ENCODE peak calls at places on chromosomes 3 and 15, in six cellular contexts. D, K, P, Z, G and C are unnamed samples. For H3K4me1, the result is how much of the 10 kb centered on the place peaks cover.

GRCh38 chr3:188683032-188683491 is 488.7 kb upstream of the TPRG1 start:
- DNase-seq in G (no peak), P (no peak), D (no peak), K (no peak), Z (no peak), C (no peak)

GRCh38 chr3:30344288-30344687 is 262.1 kb upstream of the TGFBR2 start:
- DNase-seq in K (no peak), Z (no peak), P (no peak), G (no peak), D (no peak), C (no peak)

GRCh38 chr15:97482521-97482920 is 478.0 kb upstream of the ARRDC4 start:
- DNase-seq in Z (no peak), K (no peak), D (no peak), G (no peak), P (no peak), C (no peak)

GRCh38 chr15:73318463-73319351 is 50.1 kb downstream of the HCN4 start:
- DNase-seq in G (no peak), K (no peak), P (no peak), Z (no peak), D (no peak), C (peak)

GRCh38 chr3:59605944-59606534 is 556.2 kb upstream of the CFAP20DC start:
- DNase-seq in K (no peak), G (no peak), P (no peak), Z (no peak), D (no peak), C (no peak)

GRCh38 chr3:37991109-37991508 is 523 bp downstream of the VILL start:
- DNase-seq in G (no peak), P (peak), D (no peak), Z (no peak), K (no peak), C (no peak)

GRCh38 chr3:118966700-118967099 is 67.9 kb downstream of the IGSF11 start:
- DNase-seq in P (no peak), D (no peak), K (no peak), Z (no peak), G (no peak), C (no peak)

GRCh38 chr15:96070636-96071035 is 259.9 kb upstream of the NR2F2 start:
- DNase-seq in Z (no peak), P (no peak), D (no peak), K (no peak), G (no peak), C (no peak)

GRCh38 chr3:15520804-15521572 is 518 bp downstream of the COLQ start:
- DNase-seq in Z (no peak), D (no peak), K (no peak), G (no peak), P (no peak), C (no peak)

GRCh38 chr3:22117751-22118346 is 366.8 kb upstream of the ZNF385D start:
- DNase-seq in G (no peak), K (no peak), Z (peak), D (no peak), P (no peak), C (no peak)

GRCh38 chr3:46944191-46944590 is 32.4 kb downstream of the CCDC12 start:
- DNase-seq in D (no peak), P (no peak), G (no peak), K (no peak), Z (no peak), C (no peak)

GRCh38 chr15:63084806-63085205 is 36.9 kb upstream of the LACTB start:
- DNase-seq in G (no peak), K (no peak), Z (no peak), D (no peak), P (no peak), C (no peak)

GRCh38 chr15:36370051-36370734 is 209.2 kb upstream of the CDIN1 start:
- DNase-seq in P (no peak), Z (no peak), D (no peak), G (no peak), K (no peak), C (no peak)

GRCh38 chr15:101067660-101068522 is 148.7 kb downstream of the LRRK1 start:
- DNase-seq in K (no peak), P (no peak), G (no peak), Z (no peak), D (no peak), C (peak)

GRCh38 chr15:25170113-25170731 is 215.4 kb downstream of the SNRPN start:
- DNase-seq in P (peak), K (peak), G (no peak), Z (no peak), D (peak), C (peak)

GRCh38 chr15:61169904-61170695 is 59.0 kb downstream of the RORA start:
- DNase-seq in D (no peak), G (no peak), K (no peak), Z (no peak), P (no peak), C (no peak)

GRCh38 chr3:157789162-157789561 is 285.9 kb upstream of the VEPH1 start:
- DNase-seq in D (no peak), P (no peak), G (no peak), K (no peak), Z (peak), C (no peak)

GRCh38 chr3:141578197-141578596 is 91.4 kb downstream of the RASA2 start:
- DNase-seq in G (no peak), P (no peak), D (no peak), K (no peak), Z (no peak), C (no peak)

GRCh38 chr15:90623854-90624253 is 93.3 kb upstream of the BLM start:
- DNase-seq in G (no peak), Z (no peak), P (no peak), D (no peak), K (no peak), C (no peak)

GRCh38 chr3:134082582-134082981 is 52.9 kb upstream of the SLCO2A1 start:
- DNase-seq in Z (no peak), D (no peak), K (no peak), P (no peak), G (no peak), C (no peak)

GRCh38 chr3:116256843-116257485 is 188.3 kb downstream of the LSAMP start:
- DNase-seq in K (no peak), Z (no peak), P (no peak), D (no peak), G (no peak), C (no peak)

GRCh38 chr15:39192376-39192775 is 388.5 kb upstream of the THBS1 start:
- DNase-seq in G (no peak), P (no peak), K (no peak), Z (no peak), D (no peak), C (no peak)

GRCh38 chr3:126135056-126135397 is 45.4 kb downstream of the ALDH1L1 start:
- DNase-seq in G (no peak), K (no peak), D (no peak), P (peak), Z (no peak), C (peak)

DNA sequence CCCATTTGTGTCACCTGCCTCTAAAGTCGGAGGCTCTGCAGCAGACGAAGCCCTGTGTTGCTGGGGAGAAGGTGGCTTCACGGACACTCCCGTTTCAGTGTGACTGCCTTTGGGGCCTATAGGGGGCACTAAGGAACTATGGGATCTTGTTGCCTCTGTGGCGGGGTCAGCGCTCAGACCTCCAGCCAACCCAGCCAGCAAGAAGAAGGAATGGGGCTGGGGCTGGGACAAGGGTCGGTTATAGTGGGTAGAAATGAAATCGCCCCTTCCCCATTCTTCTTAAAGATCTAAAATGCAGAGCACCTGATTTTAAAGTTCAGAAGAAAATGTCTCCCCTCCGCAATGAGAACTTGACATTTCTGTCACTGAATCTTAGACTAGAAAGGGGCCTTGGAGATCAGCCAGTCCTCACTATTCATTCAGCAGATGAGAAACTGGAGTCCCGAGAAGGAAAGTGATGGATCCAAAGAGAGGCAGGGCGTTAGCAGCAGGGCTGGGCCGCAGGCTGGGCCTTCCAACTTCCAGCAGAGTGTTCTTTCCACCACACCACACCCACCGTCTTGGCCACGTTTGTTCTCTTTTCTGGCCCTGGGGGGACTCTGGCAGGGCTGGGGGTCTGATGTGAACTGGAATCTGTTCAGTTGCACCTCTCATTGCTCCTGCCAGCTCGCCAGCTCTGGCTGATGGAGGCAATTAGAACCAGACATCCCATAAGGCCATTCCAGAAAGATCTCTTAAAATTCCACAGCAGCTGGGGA is 195.4 kb downstream of the OPA1 start:
- DNase-seq in P (peak), K (no peak), Z (peak), D (peak), G (no peak), C (peak)
- H3K4me3 ChIP-seq in P (no peak), K (no peak), Z (no peak), D (no peak), G (no peak), C (no peak)

DNA sequence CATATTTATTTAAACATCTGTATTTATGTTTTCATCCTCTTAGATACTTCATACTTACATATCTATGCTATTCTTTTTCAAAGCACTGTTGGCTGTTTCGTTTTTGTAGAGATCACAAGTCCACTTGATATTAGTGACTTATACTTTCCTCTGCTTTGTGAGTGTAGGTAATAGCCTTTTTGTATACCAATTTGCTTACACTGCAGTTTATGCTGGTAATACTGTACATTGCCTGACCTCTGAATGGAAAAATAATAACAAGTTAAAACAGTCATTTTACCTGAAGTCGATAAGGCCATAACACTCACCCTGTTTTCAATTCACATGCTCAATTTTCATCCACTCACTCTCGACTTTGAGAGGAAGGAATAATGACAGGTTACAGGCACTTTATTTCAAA is 89.9 kb upstream of the NANOGP8 start:
- DNase-seq in G (no peak), Z (no peak), K (no peak), P (no peak), D (no peak), C (no peak)
- TF ChIP-seq POLR2A in G (no peak), Z (no peak), K (no peak), P (no peak), D (no peak), C (no peak)

DNA sequence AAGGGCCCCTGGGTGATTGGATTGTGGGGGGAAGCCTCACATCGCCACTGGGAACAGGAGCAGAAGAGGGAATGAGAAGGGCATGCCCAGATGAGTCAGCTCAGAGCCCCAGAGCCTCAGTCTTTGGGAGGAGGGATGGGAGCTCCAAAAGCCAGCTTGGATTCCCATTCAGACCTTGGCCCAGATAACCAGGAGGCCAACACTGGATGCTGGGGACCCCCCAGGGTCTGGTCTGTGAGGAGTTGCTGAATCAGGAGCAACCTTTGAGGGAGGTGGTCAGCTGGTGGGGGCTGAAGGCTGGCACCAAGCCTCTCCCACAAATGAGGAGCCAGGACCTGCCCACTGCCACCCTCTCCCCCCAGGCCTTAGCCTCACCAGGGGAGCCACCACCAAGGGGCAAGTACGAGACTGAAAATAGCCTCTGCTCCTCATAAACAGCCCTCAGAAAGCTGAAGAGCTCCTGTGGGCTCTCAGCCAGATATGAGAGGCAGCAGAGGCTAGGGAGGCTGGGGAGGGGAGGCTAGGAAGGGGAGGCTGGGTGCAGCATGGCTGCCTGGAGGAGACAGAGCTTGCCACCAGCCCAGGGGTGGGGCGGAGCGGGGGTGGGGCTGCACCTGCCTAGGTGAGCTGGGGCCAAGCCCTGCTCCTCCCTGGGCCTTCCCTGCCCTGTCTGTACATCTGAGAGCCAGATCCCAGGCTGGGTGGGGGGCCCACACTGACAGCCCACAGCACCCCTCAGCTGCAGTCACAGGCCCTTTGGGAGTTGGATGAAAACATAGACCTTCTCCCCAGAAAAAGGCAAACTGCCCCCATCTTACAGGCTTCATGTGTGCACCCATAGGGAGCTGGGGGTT is 99.8 kb downstream of the SEC22A start:
- DNase-seq in G (no peak), K (no peak), D (peak), Z (no peak), P (no peak), C (no peak)
- H3K4me1 ChIP-seq in G (under half), K (under half), D (under half), Z (under half), P (under half), C (under half)

DNA sequence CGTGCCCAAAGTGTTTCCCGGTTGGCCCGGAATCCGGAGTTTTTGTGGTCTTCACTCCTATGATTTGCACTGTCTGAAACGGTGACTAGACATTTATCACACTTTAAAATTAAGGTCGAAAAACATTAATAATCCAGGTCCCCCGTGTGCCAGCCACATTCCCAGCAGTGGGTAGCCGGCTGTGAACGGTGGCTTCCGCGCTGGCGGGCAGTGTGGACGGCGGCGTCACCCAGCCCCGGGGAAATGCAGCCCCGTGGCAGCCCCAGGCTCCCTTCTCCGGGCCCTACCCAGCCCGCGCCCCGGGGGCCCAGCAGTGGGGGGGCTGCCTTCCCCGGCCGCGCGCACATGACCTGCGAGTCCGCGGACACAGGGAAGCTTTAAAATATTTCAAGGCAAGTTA is 25.3 kb downstream of the GABRA5 start:
- DNase-seq in K (no peak), G (no peak), P (no peak), Z (no peak), D (no peak), C (no peak)
- H3K4me3 ChIP-seq in K (peak), G (peak), P (peak), Z (no peak), D (peak), C (no peak)

GRCh38 chr15:65305776-65306175 is 1.3 kb downstream of the RNU5B-1 start:
- DNase-seq in G (no peak), P (no peak), K (no peak), Z (no peak), D (no peak), C (no peak)

GRCh38 chr15:65305144-65305758 is 774 bp downstream of the RNU5B-1 start:
- DNase-seq in P (no peak), D (no peak), K (no peak), G (no peak), Z (no peak), C (peak)

GRCh38 chr15:65303687-65304392 is 637 bp upstream of the RNU5B-1 start:
- DNase-seq in P (peak), D (peak), Z (peak), K (peak), G (no peak), C (peak)

GRCh38 chr15:65306551-65306950 is 2.1 kb downstream of the RNU5B-1 start:
- DNase-seq in D (no peak), P (no peak), G (no peak), Z (no peak), K (no peak), C (no peak)

GRCh38 chr15:65304393-65305143 is at the start of gene RNU5B-1:
- DNase-seq in D (peak), Z (peak), K (no peak), G (no peak), P (peak), C (peak)
- TF ChIP-seq POLR2A in D (peak), Z (peak), K (peak), G (peak), P (no peak), C (peak)

DNA sequence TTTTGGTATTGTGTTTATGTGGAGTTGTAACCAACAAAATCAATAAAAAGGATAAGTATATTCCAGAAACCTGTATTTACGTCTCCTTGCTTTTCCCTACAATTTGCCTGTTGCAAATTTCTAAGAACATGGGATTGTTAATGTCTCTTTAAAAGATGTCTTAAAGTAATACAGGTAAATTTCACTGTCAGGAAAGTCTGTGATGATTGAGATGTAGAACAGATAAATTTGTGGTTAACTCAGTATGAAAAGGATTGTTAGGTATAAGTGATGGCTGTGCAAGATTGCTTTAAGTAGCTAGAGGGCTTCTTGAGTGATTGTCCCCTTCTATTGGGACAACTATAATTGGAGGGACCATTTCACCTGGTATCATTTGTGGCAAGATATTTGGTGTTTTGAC is 6.8 kb downstream of the PTPRG start:
- DNase-seq in D (no peak), G (no peak), Z (no peak), K (no peak), P (no peak), C (no peak)
- H3K4me1 ChIP-seq in D (half or more), G (under half), Z (under half), K (under half), P (under half), C (under half)

DNA sequence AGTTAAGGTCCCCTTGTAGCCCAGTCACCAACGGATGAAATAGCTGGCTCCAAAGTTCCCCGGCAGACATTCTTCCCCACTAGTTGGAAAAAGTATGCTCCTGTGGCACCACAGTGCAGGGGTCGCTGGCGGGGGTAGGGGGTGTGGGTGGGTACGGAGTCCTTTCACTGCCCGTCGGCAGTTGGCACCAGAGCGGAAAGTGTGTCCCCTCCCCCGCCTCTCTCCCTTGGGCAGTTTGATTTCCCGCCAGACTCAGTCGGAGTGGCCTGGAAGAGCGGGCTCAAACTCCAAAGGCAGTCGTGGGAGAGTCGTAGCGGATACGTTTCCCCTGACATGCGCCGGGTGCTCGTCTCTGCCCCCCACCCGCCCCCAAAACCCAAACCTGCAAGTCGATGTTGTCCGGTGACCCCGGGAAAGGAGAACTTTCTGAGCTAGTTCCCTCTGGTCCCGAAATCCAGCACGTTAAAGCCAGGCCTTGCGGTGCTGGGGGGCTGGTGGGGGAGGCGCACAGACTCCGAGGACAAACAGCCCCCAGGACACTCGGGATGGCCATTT is 4.5 kb upstream of the FOXB1 start:
- DNase-seq in Z (no peak), D (no peak), K (no peak), G (no peak), P (no peak), C (no peak)
- H3K4me3 ChIP-seq in Z (no peak), D (no peak), K (no peak), G (no peak), P (no peak), C (no peak)

GRCh38 chr3:70806556-70806955 is 494.1 kb upstream of the MDFIC2 start:
- DNase-seq in Z (no peak), P (no peak), G (no peak), D (no peak), K (no peak), C (no peak)
- TF ChIP-seq POLR2A in Z (no peak), P (no peak), G (no peak), D (no peak), K (no peak), C (no peak)

DNA sequence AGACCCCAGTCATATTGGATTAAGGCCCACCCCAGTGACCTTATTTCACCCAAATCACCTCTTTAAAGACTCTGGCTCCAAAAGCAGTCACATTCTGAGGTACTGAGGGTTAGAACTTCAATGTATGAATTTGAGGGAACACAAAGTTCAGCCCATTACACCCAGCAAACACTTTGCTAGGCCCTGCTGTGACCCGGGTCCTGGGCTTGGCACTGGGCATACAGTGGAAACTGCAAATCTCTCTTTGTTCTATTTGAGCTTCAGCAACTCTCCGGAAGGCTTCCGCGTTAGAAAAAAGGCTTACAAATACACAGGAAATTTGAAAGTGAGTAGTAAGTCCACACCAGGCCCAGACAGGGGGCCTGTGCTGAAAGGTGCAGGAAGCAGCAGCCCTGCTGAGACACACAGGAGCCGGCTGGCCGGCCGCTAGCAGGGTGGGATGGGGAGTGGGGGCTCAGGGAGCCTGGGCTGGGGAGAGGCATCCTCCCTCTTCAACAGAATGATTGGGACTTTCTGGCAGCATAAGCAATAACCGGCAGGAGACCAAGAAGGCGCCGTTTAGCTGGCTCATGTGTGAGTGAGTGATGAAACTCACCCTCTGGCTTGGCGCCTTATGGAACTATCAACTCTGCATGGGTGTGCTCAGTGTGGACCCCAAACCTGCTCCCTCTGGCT is 13.0 kb downstream of the LIPC start:
- DNase-seq in P (no peak), K (peak), D (no peak), G (no peak), Z (no peak), C (peak)
- H3K4me1 ChIP-seq in P (under half), K (half or more), D (under half), G (half or more), Z (under half), C (half or more)

GRCh38 chr15:78340243-78341056 is at the start of gene CRABP1:
- DNase-seq in D (no peak), K (no peak), P (no peak), G (no peak), Z (no peak), C (no peak)
- H3K4me3 ChIP-seq in D (no peak), K (peak), P (no peak), G (no peak), Z (no peak), C (no peak)